ENCODE peak calls at places on chromosomes 4 and X, in five cellular contexts. One of them, this sample, is unnamed. For H3K9me3 and H3K36me3, the result is how much of the 10 kb centered on the place peaks cover.

GRCh38 chr4:68591204-68591603 is 15.1 kb upstream of the UGT2B17 start:
- DNase-seq in heart left ventricle: no peak
- DNase-seq in CD8-positive, alpha-beta T cell: no peak
- DNase-seq in Peyer's patch: no peak
- DNase-seq in breast epithelium: no peak
- DNase-seq in this sample: no peak

GRCh38 chr4:141972950-141973349 is 336.6 kb downstream of the IL15 start:
- DNase-seq in heart left ventricle: no peak
- DNase-seq in CD8-positive, alpha-beta T cell: no peak
- DNase-seq in Peyer's patch: no peak
- DNase-seq in breast epithelium: no peak
- DNase-seq in this sample: no peak

GRCh38 chr4:168164915-168165548 is 72.7 kb downstream of the ANXA10 start:
- DNase-seq in heart left ventricle: no peak
- DNase-seq in CD8-positive, alpha-beta T cell: no peak
- DNase-seq in Peyer's patch: no peak
- DNase-seq in breast epithelium: no peak
- DNase-seq in this sample: no peak

GRCh38 chrX:51461053-51462050 is 35.0 kb downstream of the NUDT11 start:
- DNase-seq in heart left ventricle: no peak
- DNase-seq in CD8-positive, alpha-beta T cell: no peak
- DNase-seq in Peyer's patch: no peak
- DNase-seq in breast epithelium: no peak
- DNase-seq in this sample: no peak

GRCh38 chrX:64204701-64205440 is 637 bp downstream of the AMER1 start:
- DNase-seq in heart left ventricle: peak
- DNase-seq in CD8-positive, alpha-beta T cell: no peak
- DNase-seq in Peyer's patch: peak
- DNase-seq in breast epithelium: peak
- DNase-seq in this sample: no peak

GRCh38 chr4:24646777-24647460 is 62.6 kb upstream of the DHX15 start:
- DNase-seq in heart left ventricle: no peak
- DNase-seq in CD8-positive, alpha-beta T cell: no peak
- DNase-seq in Peyer's patch: no peak
- DNase-seq in breast epithelium: no peak
- DNase-seq in this sample: no peak

GRCh38 chr4:63296773-63297172 is 1112.5 kb downstream of the TECRL start:
- DNase-seq in heart left ventricle: no peak
- DNase-seq in CD8-positive, alpha-beta T cell: no peak
- DNase-seq in Peyer's patch: no peak
- DNase-seq in breast epithelium: no peak
- DNase-seq in this sample: no peak

GRCh38 chrX:7515681-7516413 is 327.1 kb upstream of the VCX start:
- DNase-seq in heart left ventricle: no peak
- DNase-seq in CD8-positive, alpha-beta T cell: no peak
- DNase-seq in Peyer's patch: no peak
- DNase-seq in breast epithelium: no peak
- DNase-seq in this sample: no peak

GRCh38 chrX:4322916-4323315 is 609.5 kb upstream of the PRKX start:
- DNase-seq in heart left ventricle: no peak
- DNase-seq in CD8-positive, alpha-beta T cell: no peak
- DNase-seq in Peyer's patch: no peak
- DNase-seq in breast epithelium: no peak
- DNase-seq in this sample: no peak

GRCh38 chr4:169383724-169384123 is 113.0 kb upstream of the SH3RF1 start:
- DNase-seq in heart left ventricle: no peak
- DNase-seq in CD8-positive, alpha-beta T cell: no peak
- DNase-seq in Peyer's patch: no peak
- DNase-seq in breast epithelium: no peak
- DNase-seq in this sample: no peak

GRCh38 chr4:128803783-128804182 is 5.7 kb upstream of the JADE1 start:
- DNase-seq in heart left ventricle: no peak
- DNase-seq in CD8-positive, alpha-beta T cell: no peak
- DNase-seq in Peyer's patch: no peak
- DNase-seq in breast epithelium: no peak
- DNase-seq in this sample: no peak

GRCh38 chr4:108170729-108171540 is 2.2 kb upstream of the LEF1 start:
- DNase-seq in heart left ventricle: no peak
- DNase-seq in CD8-positive, alpha-beta T cell: no peak
- DNase-seq in Peyer's patch: no peak
- DNase-seq in breast epithelium: no peak
- DNase-seq in this sample: no peak

GRCh38 chrX:22686138-22686541 is 313.6 kb upstream of the DDX53 start:
- DNase-seq in heart left ventricle: no peak
- DNase-seq in CD8-positive, alpha-beta T cell: no peak
- DNase-seq in Peyer's patch: no peak
- DNase-seq in breast epithelium: no peak
- DNase-seq in this sample: no peak

GRCh38 chr4:112704991-112705845 is 68.3 kb downstream of the LARP7 start:
- DNase-seq in heart left ventricle: peak
- DNase-seq in CD8-positive, alpha-beta T cell: no peak
- DNase-seq in Peyer's patch: peak
- DNase-seq in breast epithelium: peak
- DNase-seq in this sample: no peak

GRCh38 chr4:177367336-177367735 is 57.7 kb downstream of the NEIL3 start:
- DNase-seq in heart left ventricle: no peak
- DNase-seq in CD8-positive, alpha-beta T cell: no peak
- DNase-seq in Peyer's patch: no peak
- DNase-seq in breast epithelium: no peak
- DNase-seq in this sample: no peak

GRCh38 chrX:65928522-65928921 is 111.4 kb downstream of the VSIG4 start:
- DNase-seq in heart left ventricle: no peak
- DNase-seq in CD8-positive, alpha-beta T cell: no peak
- DNase-seq in Peyer's patch: no peak
- DNase-seq in breast epithelium: no peak
- DNase-seq in this sample: no peak

GRCh38 chr4:26044524-26044923 is 130.5 kb downstream of the SMIM20 start:
- DNase-seq in heart left ventricle: no peak
- DNase-seq in CD8-positive, alpha-beta T cell: no peak
- DNase-seq in Peyer's patch: no peak
- DNase-seq in breast epithelium: no peak
- DNase-seq in this sample: no peak

GRCh38 chr4:38132140-38132673 is 172.0 kb downstream of the PTTG2 start:
- DNase-seq in heart left ventricle: peak
- DNase-seq in CD8-positive, alpha-beta T cell: peak
- DNase-seq in Peyer's patch: no peak
- DNase-seq in breast epithelium: peak
- DNase-seq in this sample: no peak

GRCh38 chr4:110612631-110613269 is 10.1 kb downstream of the PITX2 start:
- DNase-seq in heart left ventricle: no peak
- DNase-seq in CD8-positive, alpha-beta T cell: no peak
- DNase-seq in Peyer's patch: peak
- DNase-seq in breast epithelium: no peak
- DNase-seq in this sample: no peak

GRCh38 chrX:104098151-104098808 is 14.0 kb upstream of the ZCCHC18 start:
- DNase-seq in heart left ventricle: no peak
- DNase-seq in CD8-positive, alpha-beta T cell: peak
- DNase-seq in Peyer's patch: no peak
- DNase-seq in breast epithelium: peak
- DNase-seq in this sample: no peak

GRCh38 chrX:3690140-3690539 is 23.3 kb downstream of the PRKX start:
- DNase-seq in heart left ventricle: no peak
- DNase-seq in CD8-positive, alpha-beta T cell: no peak
- DNase-seq in Peyer's patch: no peak
- DNase-seq in breast epithelium: no peak
- DNase-seq in this sample: no peak

GRCh38 chrX:148567229-148567628 is 66.8 kb downstream of the AFF2 start:
- DNase-seq in heart left ventricle: no peak
- DNase-seq in CD8-positive, alpha-beta T cell: no peak
- DNase-seq in Peyer's patch: no peak
- DNase-seq in breast epithelium: no peak
- DNase-seq in this sample: no peak

GRCh38 chr4:91622925-91623600 is 680.7 kb upstream of the GRID2 start:
- DNase-seq in heart left ventricle: no peak
- DNase-seq in CD8-positive, alpha-beta T cell: no peak
- DNase-seq in Peyer's patch: no peak
- DNase-seq in breast epithelium: no peak
- DNase-seq in this sample: no peak

GRCh38 chr4:83074086-83074704 is 39.2 kb downstream of the COPS4 start:
- DNase-seq in heart left ventricle: no peak
- DNase-seq in CD8-positive, alpha-beta T cell: peak
- DNase-seq in Peyer's patch: no peak
- DNase-seq in breast epithelium: no peak
- DNase-seq in this sample: no peak

GRCh38 chr4:76895619-76896018 is 2.3 kb downstream of the SOWAHB start:
- DNase-seq in heart left ventricle: no peak
- DNase-seq in CD8-positive, alpha-beta T cell: no peak
- DNase-seq in Peyer's patch: no peak
- DNase-seq in breast epithelium: no peak
- DNase-seq in this sample: no peak

GRCh38 chrX:28223991-28224390 is 242.7 kb upstream of the DCAF8L1 start:
- DNase-seq in heart left ventricle: no peak
- DNase-seq in CD8-positive, alpha-beta T cell: no peak
- DNase-seq in Peyer's patch: no peak
- DNase-seq in breast epithelium: no peak
- DNase-seq in this sample: no peak

GRCh38 chrX:11336201-11336600 is 43.0 kb downstream of the AMELX start:
- DNase-seq in heart left ventricle: no peak
- DNase-seq in CD8-positive, alpha-beta T cell: no peak
- DNase-seq in Peyer's patch: no peak
- DNase-seq in breast epithelium: no peak
- DNase-seq in this sample: no peak

GRCh38 chr4:22473268-22473667 is 42.6 kb downstream of the ADGRA3 start:
- DNase-seq in heart left ventricle: no peak
- DNase-seq in CD8-positive, alpha-beta T cell: no peak
- DNase-seq in Peyer's patch: no peak
- DNase-seq in breast epithelium: no peak
- DNase-seq in this sample: no peak

GRCh38 chr4:83629945-83630684 is 94.2 kb downstream of the GPAT3 start:
- DNase-seq in heart left ventricle: peak
- DNase-seq in CD8-positive, alpha-beta T cell: no peak
- DNase-seq in Peyer's patch: peak
- DNase-seq in breast epithelium: no peak
- DNase-seq in this sample: no peak

GRCh38 chr4:13262816-13263215 is 221.3 kb downstream of the RAB28 start:
- DNase-seq in heart left ventricle: no peak
- DNase-seq in CD8-positive, alpha-beta T cell: no peak
- DNase-seq in Peyer's patch: no peak
- DNase-seq in breast epithelium: no peak
- DNase-seq in this sample: no peak

GRCh38 chr4:127120706-127121105 is 512.1 kb upstream of the INTU start:
- DNase-seq in heart left ventricle: no peak
- DNase-seq in CD8-positive, alpha-beta T cell: no peak
- DNase-seq in Peyer's patch: no peak
- DNase-seq in breast epithelium: no peak
- DNase-seq in this sample: no peak

GRCh38 chrX:11427082-11428033 is 134.1 kb downstream of the AMELX start:
- DNase-seq in heart left ventricle: peak
- DNase-seq in CD8-positive, alpha-beta T cell: no peak
- DNase-seq in Peyer's patch: peak
- DNase-seq in breast epithelium: no peak
- DNase-seq in this sample: no peak

GRCh38 chrX:46500054-46500453 is 45.2 kb downstream of the ZNF674 start:
- DNase-seq in heart left ventricle: no peak
- DNase-seq in CD8-positive, alpha-beta T cell: no peak
- DNase-seq in Peyer's patch: no peak
- DNase-seq in breast epithelium: no peak
- DNase-seq in this sample: no peak

GRCh38 chrX:46506076-46506475 is 39.1 kb downstream of the ZNF674 start:
- DNase-seq in heart left ventricle: no peak
- DNase-seq in CD8-positive, alpha-beta T cell: no peak
- DNase-seq in Peyer's patch: no peak
- DNase-seq in breast epithelium: no peak
- DNase-seq in this sample: no peak

DNA sequence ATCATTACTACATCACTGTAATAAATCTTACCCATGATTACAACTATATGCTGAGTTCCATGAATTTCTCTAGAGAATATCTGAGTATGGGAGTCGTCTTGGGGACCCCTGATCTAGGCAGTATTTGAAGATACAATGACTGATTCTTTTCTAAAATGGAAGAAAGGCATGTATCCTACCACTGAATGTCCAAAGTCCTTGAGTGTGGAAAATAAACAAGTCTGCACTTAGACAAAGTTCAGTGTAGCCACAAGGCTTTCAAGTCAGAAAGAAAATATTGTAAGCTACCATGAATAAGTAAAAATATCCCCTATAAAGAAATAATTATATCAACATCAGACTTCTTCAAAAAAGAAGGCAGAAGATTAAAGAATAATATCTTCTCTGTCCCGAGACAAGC is 42.4 kb downstream of the ZNF674 start:
- DNase-seq in heart left ventricle: no peak
- DNase-seq in CD8-positive, alpha-beta T cell: no peak
- DNase-seq in Peyer's patch: no peak
- DNase-seq in breast epithelium: no peak
- DNase-seq in this sample: no peak
- H3K9me3 ChIP-seq in heart left ventricle: under half
- H3K9me3 ChIP-seq in CD8-positive, alpha-beta T cell: under half
- H3K9me3 ChIP-seq in Peyer's patch: under half
- H3K9me3 ChIP-seq in breast epithelium: half or more
- H3K9me3 ChIP-seq in this sample: under half

DNA sequence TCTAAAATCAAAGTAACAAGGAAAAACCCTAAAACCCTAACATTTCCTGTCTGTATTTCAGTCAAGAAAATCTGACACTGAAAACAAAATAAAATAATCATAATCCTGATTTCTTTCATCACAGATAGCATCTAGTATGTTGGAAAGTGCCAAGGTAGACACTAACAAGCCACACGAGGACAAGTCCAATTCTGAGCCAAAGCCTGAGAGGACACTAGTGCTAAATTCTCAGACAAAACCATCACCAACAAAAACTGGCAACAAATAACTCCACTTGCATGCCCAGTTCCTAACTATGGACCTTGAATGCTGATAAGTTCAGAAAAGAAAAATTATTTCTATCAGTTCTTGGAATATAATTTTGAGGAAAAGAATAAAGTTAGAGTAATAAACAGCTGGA is 113.7 kb downstream of the MANBA start:
- DNase-seq in heart left ventricle: no peak
- DNase-seq in CD8-positive, alpha-beta T cell: no peak
- DNase-seq in Peyer's patch: no peak
- DNase-seq in breast epithelium: no peak
- DNase-seq in this sample: no peak
- H3K36me3 ChIP-seq in heart left ventricle: under half
- H3K36me3 ChIP-seq in CD8-positive, alpha-beta T cell: under half
- H3K36me3 ChIP-seq in Peyer's patch: under half
- H3K36me3 ChIP-seq in breast epithelium: under half
- H3K36me3 ChIP-seq in this sample: under half

DNA sequence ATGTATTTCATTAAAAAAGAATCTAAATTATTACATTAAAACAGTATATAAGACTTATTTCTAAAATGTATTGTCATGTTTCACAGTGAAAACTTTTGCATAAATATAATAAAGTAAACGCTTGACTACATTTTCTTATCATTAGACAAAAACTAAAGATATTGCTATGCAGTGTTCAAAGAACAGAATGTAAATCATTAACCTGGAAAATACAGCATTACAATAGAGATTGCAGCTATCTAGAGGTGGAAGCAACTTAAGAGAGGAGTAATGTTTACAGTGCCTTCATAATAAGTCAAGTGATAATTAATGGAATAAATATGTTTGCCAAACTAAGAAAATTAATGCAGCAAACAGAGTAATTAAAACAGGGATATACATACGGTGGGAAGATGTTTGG is 940.9 kb downstream of the FSTL5 start:
- DNase-seq in heart left ventricle: no peak
- DNase-seq in CD8-positive, alpha-beta T cell: no peak
- DNase-seq in Peyer's patch: no peak
- DNase-seq in breast epithelium: no peak
- DNase-seq in this sample: no peak
- H3K9me3 ChIP-seq in heart left ventricle: under half
- H3K9me3 ChIP-seq in CD8-positive, alpha-beta T cell: under half
- H3K9me3 ChIP-seq in Peyer's patch: under half
- H3K9me3 ChIP-seq in breast epithelium: under half
- H3K9me3 ChIP-seq in this sample: under half

GRCh38 chr4:1336079-1336478 is 10.9 kb upstream of the UVSSA start:
- DNase-seq in heart left ventricle: no peak
- DNase-seq in CD8-positive, alpha-beta T cell: no peak
- DNase-seq in Peyer's patch: no peak
- DNase-seq in breast epithelium: no peak
- DNase-seq in this sample: no peak
- H3K36me3 ChIP-seq in heart left ventricle: half or more
- H3K36me3 ChIP-seq in CD8-positive, alpha-beta T cell: under half
- H3K36me3 ChIP-seq in Peyer's patch: under half
- H3K36me3 ChIP-seq in breast epithelium: under half
- H3K36me3 ChIP-seq in this sample: half or more